ENCODE peak calls at places on chromosomes 4 and X, in seven cellular contexts. H is breast epithelium, M is uterus, K is transverse colon, I is K562, Y is HCT116, E is esophagus muscularis mucosa. V is an unnamed sample.

GRCh38 chr4:113540859-113541258 is 220.7 kb downstream of the CAMK2D start:
- DNase-seq in H (no peak), M (no peak), K (no peak), I (no peak), Y (peak), E (no peak), V (no peak)

GRCh38 chrX:8037593-8038348 is 110.6 kb upstream of the PNPLA4 start:
- DNase-seq in H (no peak), M (no peak), K (no peak), I (no peak), Y (no peak), E (no peak), V (no peak)

GRCh38 chr4:155722816-155723499 is 35.9 kb upstream of the GUCY1B1 start:
- DNase-seq in H (no peak), M (no peak), K (no peak), I (no peak), Y (no peak), E (no peak), V (no peak)

GRCh38 chr4:15396157-15396800 is 31.6 kb upstream of the C1QTNF7 start:
- DNase-seq in H (no peak), M (no peak), K (peak), I (peak), Y (peak), E (no peak), V (peak)

GRCh38 chr4:178165909-178166308 is 723.7 kb upstream of the AGA start:
- DNase-seq in H (no peak), M (no peak), K (no peak), I (no peak), Y (no peak), E (no peak), V (no peak)

GRCh38 chr4:152090543-152090942 is 329.7 kb upstream of the GATB start:
- DNase-seq in H (no peak), M (no peak), K (no peak), I (no peak), Y (no peak), E (no peak), V (no peak)

GRCh38 chr4:48681856-48682255 is 98.2 kb downstream of the FRYL start:
- DNase-seq in H (no peak), M (no peak), K (no peak), I (no peak), Y (no peak), E (no peak), V (no peak)

GRCh38 chr4:172995704-172996103 is 172.9 kb upstream of the GALNT7 start:
- DNase-seq in H (no peak), M (no peak), K (no peak), I (no peak), Y (no peak), E (peak), V (no peak)

GRCh38 chrX:15646031-15646430 is 18.6 kb downstream of the CLTRN start:
- DNase-seq in H (no peak), M (no peak), K (no peak), I (no peak), Y (no peak), E (no peak), V (no peak)

GRCh38 chr4:47731182-47731581 is 106.7 kb downstream of the CORIN start:
- DNase-seq in H (no peak), M (no peak), K (no peak), I (no peak), Y (no peak), E (no peak), V (no peak)

GRCh38 chrX:119870626-119871131 is 854 bp downstream of the RNF113A start:
- DNase-seq in H (no peak), M (no peak), K (peak), I (no peak), Y (no peak), E (no peak), V (peak)

GRCh38 chr4:173025131-173025530 is 143.5 kb upstream of the GALNT7 start:
- DNase-seq in H (no peak), M (peak), K (peak), I (peak), Y (peak), E (peak), V (peak)

GRCh38 chr4:127965803-127966175 is 583 bp downstream of the ABHD18 start:
- DNase-seq in H (no peak), M (no peak), K (peak), I (peak), Y (peak), E (no peak), V (peak)

GRCh38 chrX:30153881-30154260 is 61.5 kb upstream of the MAGEB2 start:
- DNase-seq in H (no peak), M (no peak), K (no peak), I (no peak), Y (no peak), E (no peak), V (no peak)

GRCh38 chrX:97397371-97397770 is 513.7 kb downstream of the RPA4 start:
- DNase-seq in H (no peak), M (no peak), K (no peak), I (no peak), Y (no peak), E (no peak), V (no peak)

GRCh38 chr4:167021545-167022155 is 212.6 kb downstream of the SPOCK3 start:
- DNase-seq in H (peak), M (peak), K (peak), I (peak), Y (peak), E (no peak), V (peak)

GRCh38 chr4:167025651-167026050 is 208.6 kb downstream of the SPOCK3 start:
- DNase-seq in H (no peak), M (no peak), K (no peak), I (no peak), Y (no peak), E (no peak), V (no peak)

GRCh38 chr4:167028976-167029375 is 205.3 kb downstream of the SPOCK3 start:
- DNase-seq in H (no peak), M (no peak), K (no peak), I (no peak), Y (no peak), E (no peak), V (no peak)

GRCh38 chr4:167020410-167020809 is 213.9 kb downstream of the SPOCK3 start:
- DNase-seq in H (no peak), M (no peak), K (no peak), I (no peak), Y (no peak), E (no peak), V (no peak)

GRCh38 chr4:167023359-167023925 is 210.9 kb downstream of the SPOCK3 start:
- DNase-seq in H (no peak), M (no peak), K (no peak), I (no peak), Y (no peak), E (no peak), V (no peak)
- H3K27ac ChIP-seq in H (no peak), M (no peak), K (no peak), I (no peak), Y (no peak), E (no peak), V (no peak)

GRCh38 chr4:185580699-185581098 is 45.4 kb upstream of the PDLIM3 start:
- DNase-seq in H (no peak), M (no peak), K (no peak), I (no peak), Y (no peak), E (no peak), V (no peak)

GRCh38 chr4:185576314-185576713 is 41.0 kb upstream of the PDLIM3 start:
- DNase-seq in H (no peak), M (no peak), K (no peak), I (no peak), Y (no peak), E (no peak), V (peak)

GRCh38 chr4:185576918-185577591 is 41.7 kb upstream of the PDLIM3 start:
- DNase-seq in H (no peak), M (no peak), K (no peak), I (no peak), Y (no peak), E (no peak), V (no peak)

GRCh38 chr4:185577592-185577940 is 42.3 kb upstream of the PDLIM3 start:
- DNase-seq in H (no peak), M (no peak), K (no peak), I (no peak), Y (no peak), E (no peak), V (no peak)

GRCh38 chr4:185578284-185578683 is 43.0 kb upstream of the PDLIM3 start:
- DNase-seq in H (no peak), M (no peak), K (no peak), I (no peak), Y (no peak), E (no peak), V (no peak)
- TF ChIP-seq POLR2A in H (no peak), M (no peak), K (no peak), I (no peak), Y (no peak), E (no peak), V (no peak)

GRCh38 chr4:7901274-7901845 is 38.3 kb downstream of the AFAP1 start:
- DNase-seq in H (no peak), M (no peak), K (no peak), I (no peak), Y (no peak), E (no peak), V (no peak)

GRCh38 chr4:7900351-7900750 is 39.3 kb downstream of the AFAP1 start:
- DNase-seq in H (no peak), M (no peak), K (no peak), I (no peak), Y (no peak), E (no peak), V (no peak)

GRCh38 chr4:7902826-7903225 is 36.8 kb downstream of the AFAP1 start:
- DNase-seq in H (no peak), M (no peak), K (no peak), I (no peak), Y (no peak), E (no peak), V (no peak)

GRCh38 chr4:7903686-7904085 is 36.0 kb downstream of the AFAP1 start:
- DNase-seq in H (no peak), M (no peak), K (no peak), I (no peak), Y (no peak), E (no peak), V (no peak)

GRCh38 chr4:7902101-7902553 is 37.5 kb downstream of the AFAP1 start:
- DNase-seq in H (no peak), M (no peak), K (no peak), I (no peak), Y (no peak), E (no peak), V (no peak)
- H3K27ac ChIP-seq in H (peak), M (peak), K (no peak), I (no peak), Y (no peak), E (peak), V (no peak)

DNA sequence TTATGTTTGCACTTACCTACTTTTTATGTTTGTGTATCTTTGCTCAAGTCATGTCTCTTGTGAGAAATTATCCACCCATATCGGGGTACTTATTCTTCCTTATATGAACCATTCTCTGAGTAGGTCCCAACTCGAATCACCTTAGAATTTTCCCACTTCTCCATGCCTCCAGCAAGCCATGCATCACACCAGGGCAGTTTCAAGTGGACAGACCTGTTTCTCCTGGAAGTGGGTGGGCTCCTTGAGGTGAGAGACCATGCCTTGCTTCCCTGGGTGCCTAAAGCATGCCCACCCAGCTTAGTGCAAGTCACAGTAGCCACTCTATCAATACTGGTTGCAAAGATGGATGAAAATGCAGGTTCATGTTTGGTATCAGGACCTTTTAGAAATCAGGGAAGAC is 187.2 kb downstream of the KIT start:
- DNase-seq in H (no peak), M (no peak), K (no peak), I (no peak), Y (no peak), E (no peak), V (no peak)
- TF ChIP-seq POLR2A in H (no peak), M (no peak), K (no peak), I (no peak), Y (no peak), E (no peak), V (no peak)

V was measured in body of pancreas.